ENCODE peak calls at places on chromosomes 6 and 20, in four cellular contexts. V is IMR-90, P is astrocyte, Z is mammary epithelial cell. K is an unnamed sample.

GRCh38 chr6:83464741-83465140 is 33.9 kb upstream of the ME1 start:
- DNase-seq in V (no peak), P (no peak), Z (peak), K (no peak)

GRCh38 chr6:19837511-19838441 is 606 bp downstream of the ID4 start:
- DNase-seq in V (peak), Z (peak), P (peak), K (no peak)

GRCh38 chr6:45590225-45590624 is 212.5 kb upstream of the SUPT3H start:
- DNase-seq in P (peak), V (peak), Z (peak), K (no peak)

GRCh38 chr20:3781153-3781910 is at the start of gene SPEF1:
- DNase-seq in Z (peak), P (peak), V (peak), K (peak)

GRCh38 chr6:170371091-170371490 is 64.5 kb downstream of the FAM120B start:
- DNase-seq in Z (no peak), V (peak), P (no peak), K (no peak)

GRCh38 chr6:19312291-19312978 is 524.7 kb upstream of the ID4 start:
- DNase-seq in V (no peak), P (no peak), Z (no peak), K (no peak)

GRCh38 chr20:33521461-33521860 is 31.6 kb downstream of the CBFA2T2 start:
- DNase-seq in P (no peak), V (no peak), Z (no peak), K (no peak)

GRCh38 chr20:6636209-6637159 is 131.0 kb upstream of the BMP2 start:
- DNase-seq in P (peak), V (peak), Z (peak), K (peak)

GRCh38 chr20:33291830-33292355 is 8.9 kb downstream of the BPIFB1 start:
- DNase-seq in P (no peak), V (no peak), Z (peak), K (peak)

GRCh38 chr6:120534954-120535353 is 799.3 kb downstream of the TBC1D32 start:
- DNase-seq in V (no peak), Z (no peak), P (no peak), K (no peak)

GRCh38 chr20:29301624-29302259 is 1955.7 kb upstream of the DEFB115 start:
- DNase-seq in Z (no peak), P (no peak), V (no peak), K (no peak)

GRCh38 chr6:43171284-43172126 is 436 bp downstream of the SRF start:
- DNase-seq in P (no peak), V (no peak), Z (no peak), K (peak)

GRCh38 chr20:23150304-23151007 is 64.3 kb upstream of the CD93 start:
- DNase-seq in P (no peak), Z (no peak), V (no peak), K (no peak)

GRCh38 chr20:18256440-18257090 is 31.8 kb upstream of the ZNF133 start:
- DNase-seq in P (no peak), Z (no peak), V (no peak), K (no peak)

GRCh38 chr6:37456816-37457560 is 24.0 kb downstream of the CMTR1 start:
- DNase-seq in V (peak), P (peak), Z (no peak), K (no peak)

GRCh38 chr20:13008761-13009681 is at the start of gene SPTLC3:
- DNase-seq in P (peak), V (peak), Z (peak), K (no peak)

GRCh38 chr6:7440476-7440875 is 50.9 kb downstream of the RIOK1 start:
- DNase-seq in V (no peak), P (no peak), Z (no peak), K (no peak)

GRCh38 chr20:25277051-25277801 is 29.3 kb downstream of the PYGB start:
- DNase-seq in Z (no peak), P (no peak), V (no peak), K (no peak)

GRCh38 chr20:8510808-8511207 is 378.7 kb downstream of the PLCB1 start:
- DNase-seq in V (no peak), P (no peak), Z (no peak), K (no peak)

GRCh38 chr6:14754636-14755513 is 491.0 kb upstream of the JARID2 start:
- DNase-seq in V (no peak), Z (no peak), P (no peak), K (no peak)

GRCh38 chr6:147820520-147820919 is 312.0 kb downstream of the SAMD5 start:
- DNase-seq in Z (no peak), P (no peak), V (no peak), K (no peak)

GRCh38 chr6:22764521-22764920 is 195.2 kb downstream of the HDGFL1 start:
- DNase-seq in P (peak), Z (peak), V (peak), K (no peak)

GRCh38 chr6:29908710-29909109 is 33.6 kb upstream of the HLA-A start:
- DNase-seq in Z (no peak), P (no peak), V (no peak), K (no peak)

GRCh38 chr20:14526891-14527290 is 189.5 kb upstream of the FLRT3 start:
- DNase-seq in P (no peak), Z (no peak), V (no peak), K (no peak)

GRCh38 chr6:134174790-134175531 is 122.5 kb upstream of the SLC2A12 start:
- DNase-seq in P (peak), Z (peak), V (peak), K (peak)

GRCh38 chr20:56414842-56415765 is 3.0 kb downstream of the CASS4 start:
- DNase-seq in P (peak), V (peak), Z (no peak), K (no peak)

GRCh38 chr6:138107752-138108592 is 753 bp upstream of the PERP start:
- DNase-seq in P (no peak), Z (peak), V (no peak), K (no peak)

GRCh38 chr20:31815408-31816188 is 3.6 kb upstream of the MYLK2 start:
- DNase-seq in P (no peak), V (no peak), Z (no peak), K (no peak)

GRCh38 chr20:9792674-9793073 is 46.2 kb downstream of the PAK5 start:
- DNase-seq in Z (no peak), P (no peak), V (no peak), K (no peak)

GRCh38 chr6:18585032-18585573 is 198.0 kb downstream of the RNF144B start:
- DNase-seq in P (peak), V (peak), Z (peak), K (no peak)

GRCh38 chr20:54657268-54657826 is 182.0 kb downstream of the DOK5 start:
- DNase-seq in V (no peak), P (no peak), Z (no peak), K (no peak)

GRCh38 chr6:14986370-14986769 is 259.5 kb upstream of the JARID2 start:
- DNase-seq in Z (no peak), P (no peak), V (no peak), K (no peak)

GRCh38 chr6:152636675-152637421 is at the start of gene SYNE1:
- DNase-seq in P (peak), Z (no peak), V (peak), K (peak)
- H3K9ac ChIP-seq in P (peak), Z (no peak), V (peak), K (peak)

GRCh38 chr20:20036756-20037155 is 15.5 kb downstream of the CRNKL1 start:
- DNase-seq in Z (no peak), V (no peak), P (no peak), K (no peak)
- H3K4me2 ChIP-seq in Z (no peak), V (no peak), P (no peak), K (no peak)

GRCh38 chr6:160398674-160399271 is 50.6 kb downstream of the SLC22A3 start:
- DNase-seq in P (peak), Z (peak), V (no peak), K (no peak)

GRCh38 chr6:160394654-160395035 is 46.5 kb downstream of the SLC22A3 start:
- DNase-seq in V (no peak), Z (no peak), P (no peak), K (no peak)

GRCh38 chr6:160395187-160395586 is 47.0 kb downstream of the SLC22A3 start:
- DNase-seq in P (no peak), V (no peak), Z (no peak), K (no peak)

DNA sequence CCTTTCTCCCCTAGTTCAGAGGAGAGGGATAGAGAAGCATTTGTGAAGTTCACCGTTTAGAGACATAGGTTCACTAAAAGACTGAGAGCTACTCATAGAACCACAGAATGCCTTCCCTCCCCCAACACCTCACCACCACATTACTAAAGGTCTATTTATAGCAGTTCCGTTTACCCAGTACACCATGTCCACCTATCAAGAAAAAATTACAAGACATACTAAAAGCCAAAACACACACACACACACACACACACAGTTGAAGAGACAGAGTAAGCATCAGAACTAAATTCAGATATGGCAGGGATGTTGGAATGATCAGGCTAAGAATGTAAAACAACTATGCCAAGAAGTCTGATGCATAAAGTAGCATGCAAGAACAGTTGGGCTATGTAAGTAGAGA is 52.2 kb downstream of the SLC22A3 start:
- DNase-seq in P (peak), V (no peak), Z (peak), K (no peak)
- H2AFZ ChIP-seq in P (no peak), V (no peak), Z (peak), K (no peak)

GRCh38 chr6:722077-722524 is 29.2 kb upstream of the EXOC2 start:
- DNase-seq in P (peak), Z (peak), V (peak), K (peak)
- H3K9ac ChIP-seq in P (no peak), Z (no peak), V (no peak), K (no peak)

GRCh38 chr20:46011631-46012482 is 3.1 kb downstream of the MMP9 start:
- DNase-seq in Z (no peak), V (peak), P (no peak), K (peak)
- H3K4me2 ChIP-seq in Z (no peak), V (no peak), P (no peak), K (no peak)

GRCh38 chr6:24824142-24824755 is 25.5 kb upstream of the ARMH2 start:
- DNase-seq in P (no peak), Z (no peak), V (no peak), K (no peak)
- H2AFZ ChIP-seq in P (no peak), Z (no peak), V (no peak), K (no peak)

GRCh38 chr6:82045965-82046756 is 201.4 kb downstream of the IBTK start:
- DNase-seq in Z (no peak), V (peak), P (peak), K (no peak)
- H3K9ac ChIP-seq in Z (no peak), V (no peak), P (no peak), K (no peak)

DNA sequence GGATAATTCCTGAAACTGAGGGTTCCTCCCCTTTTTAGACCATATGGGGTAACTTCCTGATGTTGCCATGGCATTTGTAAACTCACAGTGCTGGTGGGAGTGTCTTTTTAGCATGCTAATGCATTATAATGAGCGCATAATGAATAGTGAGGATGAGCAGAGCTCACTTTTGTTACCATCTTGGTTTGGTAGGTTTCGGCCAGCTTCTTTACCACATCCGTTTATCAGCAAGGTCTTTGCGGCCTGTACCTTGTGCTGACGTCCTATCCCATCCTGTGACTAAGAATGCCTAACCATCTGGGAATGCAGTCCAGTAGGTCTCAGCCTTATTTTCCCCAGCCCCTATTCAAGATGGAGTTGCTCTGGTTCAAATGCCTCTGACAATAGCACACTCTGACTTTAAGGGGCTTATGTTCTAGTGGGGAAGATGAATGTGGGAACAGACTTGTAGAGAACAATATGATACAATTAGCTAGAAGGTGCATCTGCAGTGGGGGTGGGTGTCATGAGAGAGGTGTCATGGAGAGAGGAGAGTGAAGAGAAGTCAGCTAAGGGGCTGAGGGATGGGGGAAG is 4.2 kb upstream of the GPR31 start:
- DNase-seq in V (no peak), P (no peak), Z (peak), K (peak)
- H3K4me2 ChIP-seq in V (no peak), P (no peak), Z (no peak), K (no peak)

DNA sequence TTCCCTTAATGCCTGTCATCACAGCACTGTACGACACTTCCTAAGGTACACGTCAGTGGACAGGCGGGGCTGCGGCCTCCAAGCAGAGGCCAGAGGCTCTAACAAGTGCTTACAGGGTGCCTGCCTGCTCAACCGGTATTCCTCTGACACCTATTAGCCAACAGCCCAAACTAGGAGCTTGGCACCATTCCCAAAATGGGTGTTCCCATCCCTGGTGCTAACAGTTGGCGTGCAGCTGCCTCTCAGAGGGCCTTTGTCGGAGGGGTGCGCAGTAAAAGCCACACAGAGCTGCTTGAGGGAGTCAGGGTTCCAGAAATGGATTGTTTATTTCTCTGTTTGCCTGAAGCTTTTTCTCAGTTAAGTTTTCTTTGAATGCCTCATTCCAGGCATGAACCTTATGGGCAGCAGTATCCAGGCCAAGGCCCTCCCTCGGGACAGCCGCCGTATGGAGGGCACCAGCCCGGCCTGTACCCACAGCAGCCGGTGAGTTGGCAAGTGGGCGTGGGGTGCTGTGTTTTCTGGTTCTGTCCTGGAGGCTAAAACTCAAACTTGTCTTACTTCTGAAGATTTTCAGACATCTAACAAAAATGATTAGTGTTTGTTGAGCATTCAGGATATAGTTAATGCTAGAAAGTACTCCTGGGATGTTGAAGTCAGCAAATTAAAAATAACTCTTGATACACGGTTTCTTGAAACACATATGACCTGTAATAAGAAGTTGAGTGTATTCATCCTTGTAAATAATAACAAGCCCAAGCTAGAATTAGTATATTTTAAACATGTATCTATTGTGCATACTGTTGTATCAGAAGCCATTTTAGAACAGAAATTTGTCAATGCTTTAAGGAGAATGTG is 124.7 kb downstream of the TMEM242 start:
- DNase-seq in Z (peak), P (no peak), V (peak), K (no peak)
- H2AFZ ChIP-seq in Z (peak), P (no peak), V (no peak), K (no peak)

DNA sequence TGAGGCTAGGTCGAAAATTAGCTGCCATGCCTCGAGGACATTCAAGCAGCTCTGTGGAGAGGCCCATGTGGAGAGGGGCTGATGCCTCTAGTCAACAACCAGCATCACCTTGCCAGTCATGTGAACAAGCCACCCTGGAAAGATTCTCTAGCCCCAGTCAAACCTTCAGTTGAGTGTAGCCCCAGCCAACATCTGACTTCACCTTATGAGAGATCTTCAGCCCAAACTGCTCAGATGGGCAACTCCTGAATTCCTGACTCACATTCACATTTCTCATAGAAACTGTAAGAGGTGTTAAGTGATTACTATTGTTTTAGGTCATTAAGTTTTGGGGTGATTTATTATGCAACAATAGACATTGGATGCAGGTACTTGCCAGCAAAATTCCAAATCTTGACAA is 44.9 kb downstream of the GJA10 start:
- DNase-seq in P (no peak), Z (no peak), V (no peak), K (no peak)
- H3K9ac ChIP-seq in P (no peak), Z (no peak), V (no peak), K (no peak)